ENCODE peak calls at places on chromosomes 3 and 15, in seven cellular contexts. Q is DMS53; R is GM12878; D is HS-5; U is stimulated activated CD4-positive, alpha-beta T cell treated with anti-CD3 and anti-CD28 coated beads, Interleukin-2, amount 100 ng/mL, for 48 hours; K is astrocyte of the spinal cord; T is HCT116. Z is an unnamed sample.
A peak's percentile ranks its signal among the peaks of the same experiment; 100 is the strongest.

GRCh38 chr3:47323431-47324277 is 40.9 kb downstream of the KLHL18 start:
- DNase-seq in Q (peak; percentile 3), K (peak; percentile 15), U (no peak), T (peak; percentile 35), D (no peak), R (no peak), Z (no peak)

GRCh38 chr3:77186319-77186718 is 146.4 kb downstream of the ROBO2 start:
- DNase-seq in K (no peak), D (no peak), Q (no peak), R (no peak), T (no peak), U (no peak), Z (no peak)

GRCh38 chr15:55816017-55816416 is 73.1 kb upstream of the PRTG start:
- DNase-seq in U (no peak), T (no peak), Q (no peak), K (peak; percentile 34), R (no peak), D (no peak), Z (no peak)

GRCh38 chr3:15300318-15301078 is 31.9 kb downstream of the SH3BP5 start:
- DNase-seq in R (no peak), K (peak; percentile 56), Q (peak; percentile 34), T (peak; percentile 75), U (no peak), D (no peak), Z (no peak)

GRCh38 chr3:126811530-126811929 is 107.5 kb downstream of the CHCHD6 start:
- DNase-seq in Q (no peak), T (no peak), K (no peak), D (no peak), U (no peak), R (no peak), Z (no peak)

GRCh38 chr3:76065975-76066374 is 280.6 kb upstream of the ZNF717 start:
- DNase-seq in U (no peak), K (no peak), T (no peak), R (no peak), Q (no peak), D (no peak), Z (no peak)

GRCh38 chr15:60511351-60512157 is 32.6 kb upstream of the ICE2 start:
- DNase-seq in K (no peak), R (no peak), Q (no peak), T (no peak), U (no peak), D (no peak), Z (no peak)

GRCh38 chr3:11661827-11662226 is 18.1 kb upstream of the VGLL4 start:
- DNase-seq in K (peak; percentile 69), T (no peak), R (no peak), Q (no peak), U (no peak), D (no peak), Z (no peak)

GRCh38 chr3:109275702-109276293 is 40.5 kb downstream of the DPPA2 start:
- DNase-seq in U (no peak), Q (peak; percentile 49), T (peak; percentile 44), R (no peak), D (no peak), K (peak; percentile 60), Z (no peak)

GRCh38 chr3:100966807-100967206 is 26.4 kb downstream of the ABI3BP start:
- DNase-seq in Q (no peak), D (no peak), T (no peak), U (no peak), K (no peak), R (no peak), Z (no peak)

GRCh38 chr3:95084738-95085137 is 1021.9 kb downstream of the NSUN3 start:
- DNase-seq in U (no peak), Q (no peak), D (no peak), K (no peak), R (no peak), T (no peak), Z (no peak)

GRCh38 chr15:93088981-93089854 is at the start of gene RGMA:
- DNase-seq in U (no peak), Q (peak; percentile 56), R (no peak), D (no peak), T (no peak), K (no peak), Z (peak; percentile 51)

GRCh38 chr15:85494035-85494793 is 113.8 kb downstream of the AKAP13 start:
- DNase-seq in T (peak; percentile 93), U (no peak), Q (peak; percentile 95), R (no peak), D (peak; percentile 71), K (peak; percentile 94), Z (no peak)

GRCh38 chr15:70142322-70143191 is 44.8 kb upstream of the TLE3 start:
- DNase-seq in R (no peak), K (peak; percentile 72), Q (no peak), D (no peak), U (peak; percentile 34), T (no peak), Z (no peak)

GRCh38 chr15:61916104-61916503 is 144.1 kb downstream of the VPS13C start:
- DNase-seq in T (no peak), D (no peak), U (no peak), Q (no peak), R (no peak), K (peak; percentile 69), Z (no peak)

GRCh38 chr3:52527039-52527731 is 6.5 kb downstream of the NT5DC2 start:
- DNase-seq in U (no peak), K (no peak), Q (no peak), T (no peak), D (no peak), R (no peak), Z (peak; percentile 11)

GRCh38 chr3:108132727-108133373 is 42.0 kb upstream of the CD47 start:
- DNase-seq in R (no peak), D (peak; percentile 55), Q (no peak), T (peak; percentile 39), K (peak; percentile 54), U (no peak), Z (no peak)

GRCh38 chr15:30038667-30039523 is 43.9 kb upstream of the GOLGA8J start:
- DNase-seq in Q (peak; percentile 23), U (no peak), R (no peak), D (no peak), K (no peak), T (no peak), Z (peak; percentile 42)

GRCh38 chr3:166284994-166285393 is 447.8 kb upstream of the BCHE start:
- DNase-seq in T (no peak), D (peak; percentile 34), R (no peak), K (peak; percentile 49), U (no peak), Q (no peak), Z (no peak)

GRCh38 chr3:27752926-27753325 is 30.8 kb upstream of the EOMES start:
- DNase-seq in D (no peak), U (no peak), R (no peak), Q (no peak), T (no peak), K (no peak), Z (no peak)

GRCh38 chr3:127072221-127072771 is 89.4 kb downstream of the PLXNA1 start:
- DNase-seq in D (no peak), K (no peak), U (no peak), Q (no peak), R (no peak), T (no peak), Z (no peak)

GRCh38 chr3:79250746-79251145 is 517.1 kb downstream of the ROBO1 start:
- DNase-seq in K (no peak), U (no peak), Q (no peak), D (no peak), T (no peak), R (no peak), Z (no peak)

Z was measured in frontal cortex.